ENCODE peak calls at places on chromosome 17, in six cellular contexts. One of them, this sample, is unnamed.
A peak's percentile ranks its signal among the peaks of the same experiment; 100 is the strongest.

GRCh38 chr17:73998246-73999220 is 204.9 kb upstream of the RPL38 start:
- DNase-seq in stimulated activated effector memory CD8-positive, alpha-beta T cell treated with anti-CD3 and anti-CD28 coated beads, Interleukin-12 subunit alpha, Interleukin-12 subunit beta, amount 100 ng/mL, for 72 hours: peak; percentile 43
- DNase-seq in NCI-H1092 treated with DMSO at 0.1 percent for 48 hours: peak; percentile 90
- DNase-seq in uterus: peak; percentile 17
- DNase-seq in kidney epithelial cell: no peak
- DNase-seq in COR-L47: peak; percentile 33
- DNase-seq in this sample: peak; percentile 98

GRCh38 chr17:57311281-57312216 is 55.2 kb downstream of the MSI2 start:
- DNase-seq in NCI-H1092 treated with DMSO at 0.1 percent for 48 hours: no peak
- DNase-seq in COR-L47: peak; percentile 41
- DNase-seq in uterus: no peak
- DNase-seq in stimulated activated effector memory CD8-positive, alpha-beta T cell treated with anti-CD3 and anti-CD28 coated beads, Interleukin-12 subunit alpha, Interleukin-12 subunit beta, amount 100 ng/mL, for 72 hours: no peak
- DNase-seq in kidney epithelial cell: no peak
- DNase-seq in this sample: no peak

GRCh38 chr17:59331929-59332889 is 754 bp downstream of the YPEL2 start:
- DNase-seq in stimulated activated effector memory CD8-positive, alpha-beta T cell treated with anti-CD3 and anti-CD28 coated beads, Interleukin-12 subunit alpha, Interleukin-12 subunit beta, amount 100 ng/mL, for 72 hours: peak; percentile 44
- DNase-seq in NCI-H1092 treated with DMSO at 0.1 percent for 48 hours: no peak
- DNase-seq in kidney epithelial cell: no peak
- DNase-seq in uterus: peak; percentile 45
- DNase-seq in COR-L47: no peak
- DNase-seq in this sample: peak; percentile 22

GRCh38 chr17:70099267-70099666 is 24.2 kb downstream of the KCNJ16 start:
- DNase-seq in COR-L47: no peak
- DNase-seq in stimulated activated effector memory CD8-positive, alpha-beta T cell treated with anti-CD3 and anti-CD28 coated beads, Interleukin-12 subunit alpha, Interleukin-12 subunit beta, amount 100 ng/mL, for 72 hours: no peak
- DNase-seq in NCI-H1092 treated with DMSO at 0.1 percent for 48 hours: no peak
- DNase-seq in uterus: no peak
- DNase-seq in kidney epithelial cell: no peak
- DNase-seq in this sample: no peak

GRCh38 chr17:61849674-61850073 is 13.7 kb downstream of the BRIP1 start:
- DNase-seq in NCI-H1092 treated with DMSO at 0.1 percent for 48 hours: no peak
- DNase-seq in kidney epithelial cell: no peak
- DNase-seq in COR-L47: no peak
- DNase-seq in stimulated activated effector memory CD8-positive, alpha-beta T cell treated with anti-CD3 and anti-CD28 coated beads, Interleukin-12 subunit alpha, Interleukin-12 subunit beta, amount 100 ng/mL, for 72 hours: no peak
- DNase-seq in uterus: no peak
- DNase-seq in this sample: no peak

GRCh38 chr17:38872671-38873385 is 3.0 kb downstream of the LASP1 start:
- DNase-seq in COR-L47: no peak
- DNase-seq in kidney epithelial cell: no peak
- DNase-seq in uterus: no peak
- DNase-seq in stimulated activated effector memory CD8-positive, alpha-beta T cell treated with anti-CD3 and anti-CD28 coated beads, Interleukin-12 subunit alpha, Interleukin-12 subunit beta, amount 100 ng/mL, for 72 hours: no peak
- DNase-seq in NCI-H1092 treated with DMSO at 0.1 percent for 48 hours: no peak
- DNase-seq in this sample: no peak

GRCh38 chr17:74601944-74602572 is 10.0 kb upstream of the CD300LD start:
- DNase-seq in uterus: no peak
- DNase-seq in COR-L47: no peak
- DNase-seq in stimulated activated effector memory CD8-positive, alpha-beta T cell treated with anti-CD3 and anti-CD28 coated beads, Interleukin-12 subunit alpha, Interleukin-12 subunit beta, amount 100 ng/mL, for 72 hours: no peak
- DNase-seq in kidney epithelial cell: no peak
- DNase-seq in NCI-H1092 treated with DMSO at 0.1 percent for 48 hours: peak; percentile 41
- DNase-seq in this sample: no peak

GRCh38 chr17:63631062-63631461 is 8.8 kb downstream of the MAP3K3 start:
- DNase-seq in COR-L47: no peak
- DNase-seq in stimulated activated effector memory CD8-positive, alpha-beta T cell treated with anti-CD3 and anti-CD28 coated beads, Interleukin-12 subunit alpha, Interleukin-12 subunit beta, amount 100 ng/mL, for 72 hours: no peak
- DNase-seq in kidney epithelial cell: no peak
- DNase-seq in NCI-H1092 treated with DMSO at 0.1 percent for 48 hours: no peak
- DNase-seq in uterus: no peak
- DNase-seq in this sample: no peak

GRCh38 chr17:29162909-29163341 is 17.3 kb downstream of the MYO18A start:
- DNase-seq in stimulated activated effector memory CD8-positive, alpha-beta T cell treated with anti-CD3 and anti-CD28 coated beads, Interleukin-12 subunit alpha, Interleukin-12 subunit beta, amount 100 ng/mL, for 72 hours: no peak
- DNase-seq in NCI-H1092 treated with DMSO at 0.1 percent for 48 hours: peak; percentile 22
- DNase-seq in kidney epithelial cell: no peak
- DNase-seq in COR-L47: no peak
- DNase-seq in uterus: no peak
- DNase-seq in this sample: no peak

GRCh38 chr17:49935526-49936210 is 33.3 kb upstream of the DLX4 start:
- DNase-seq in NCI-H1092 treated with DMSO at 0.1 percent for 48 hours: no peak
- DNase-seq in uterus: no peak
- DNase-seq in stimulated activated effector memory CD8-positive, alpha-beta T cell treated with anti-CD3 and anti-CD28 coated beads, Interleukin-12 subunit alpha, Interleukin-12 subunit beta, amount 100 ng/mL, for 72 hours: no peak
- DNase-seq in COR-L47: no peak
- DNase-seq in kidney epithelial cell: no peak
- DNase-seq in this sample: no peak

GRCh38 chr17:27239046-27239445 is 54.9 kb upstream of the WSB1 start:
- DNase-seq in NCI-H1092 treated with DMSO at 0.1 percent for 48 hours: no peak
- DNase-seq in kidney epithelial cell: no peak
- DNase-seq in stimulated activated effector memory CD8-positive, alpha-beta T cell treated with anti-CD3 and anti-CD28 coated beads, Interleukin-12 subunit alpha, Interleukin-12 subunit beta, amount 100 ng/mL, for 72 hours: no peak
- DNase-seq in COR-L47: no peak
- DNase-seq in uterus: no peak
- DNase-seq in this sample: no peak

GRCh38 chr17:67323445-67323844 is 42.9 kb downstream of the PSMD12 start:
- DNase-seq in NCI-H1092 treated with DMSO at 0.1 percent for 48 hours: no peak
- DNase-seq in stimulated activated effector memory CD8-positive, alpha-beta T cell treated with anti-CD3 and anti-CD28 coated beads, Interleukin-12 subunit alpha, Interleukin-12 subunit beta, amount 100 ng/mL, for 72 hours: no peak
- DNase-seq in COR-L47: no peak
- DNase-seq in kidney epithelial cell: no peak
- DNase-seq in uterus: no peak
- DNase-seq in this sample: no peak

GRCh38 chr17:60160829-60161501 is 11.2 kb downstream of the CA4 start:
- DNase-seq in uterus: no peak
- DNase-seq in COR-L47: no peak
- DNase-seq in NCI-H1092 treated with DMSO at 0.1 percent for 48 hours: no peak
- DNase-seq in stimulated activated effector memory CD8-positive, alpha-beta T cell treated with anti-CD3 and anti-CD28 coated beads, Interleukin-12 subunit alpha, Interleukin-12 subunit beta, amount 100 ng/mL, for 72 hours: no peak
- DNase-seq in kidney epithelial cell: no peak
- DNase-seq in this sample: no peak

GRCh38 chr17:81026266-81027036 is 8.5 kb upstream of the BAIAP2 start:
- DNase-seq in NCI-H1092 treated with DMSO at 0.1 percent for 48 hours: no peak
- DNase-seq in COR-L47: no peak
- DNase-seq in kidney epithelial cell: no peak
- DNase-seq in stimulated activated effector memory CD8-positive, alpha-beta T cell treated with anti-CD3 and anti-CD28 coated beads, Interleukin-12 subunit alpha, Interleukin-12 subunit beta, amount 100 ng/mL, for 72 hours: no peak
- DNase-seq in uterus: no peak
- DNase-seq in this sample: no peak

GRCh38 chr17:54956802-54957201 is 11.7 kb downstream of the COX11 start:
- DNase-seq in stimulated activated effector memory CD8-positive, alpha-beta T cell treated with anti-CD3 and anti-CD28 coated beads, Interleukin-12 subunit alpha, Interleukin-12 subunit beta, amount 100 ng/mL, for 72 hours: no peak
- DNase-seq in NCI-H1092 treated with DMSO at 0.1 percent for 48 hours: no peak
- DNase-seq in kidney epithelial cell: no peak
- DNase-seq in uterus: no peak
- DNase-seq in COR-L47: no peak
- DNase-seq in this sample: peak; percentile 44

GRCh38 chr17:74512624-74513084 is 18.6 kb downstream of the CD300LB start:
- DNase-seq in uterus: no peak
- DNase-seq in COR-L47: no peak
- DNase-seq in kidney epithelial cell: peak; percentile 65
- DNase-seq in stimulated activated effector memory CD8-positive, alpha-beta T cell treated with anti-CD3 and anti-CD28 coated beads, Interleukin-12 subunit alpha, Interleukin-12 subunit beta, amount 100 ng/mL, for 72 hours: no peak
- DNase-seq in NCI-H1092 treated with DMSO at 0.1 percent for 48 hours: no peak
- DNase-seq in this sample: no peak

GRCh38 chr17:42969006-42969581 is 4.8 kb upstream of the AARSD1 start:
- DNase-seq in NCI-H1092 treated with DMSO at 0.1 percent for 48 hours: no peak
- DNase-seq in kidney epithelial cell: no peak
- DNase-seq in COR-L47: no peak
- DNase-seq in stimulated activated effector memory CD8-positive, alpha-beta T cell treated with anti-CD3 and anti-CD28 coated beads, Interleukin-12 subunit alpha, Interleukin-12 subunit beta, amount 100 ng/mL, for 72 hours: no peak
- DNase-seq in uterus: no peak
- DNase-seq in this sample: no peak

GRCh38 chr17:54968954-54969400 is 412 bp downstream of the STXBP4 start:
- DNase-seq in kidney epithelial cell: no peak
- DNase-seq in stimulated activated effector memory CD8-positive, alpha-beta T cell treated with anti-CD3 and anti-CD28 coated beads, Interleukin-12 subunit alpha, Interleukin-12 subunit beta, amount 100 ng/mL, for 72 hours: peak; percentile 16
- DNase-seq in COR-L47: no peak
- DNase-seq in uterus: no peak
- DNase-seq in NCI-H1092 treated with DMSO at 0.1 percent for 48 hours: peak; percentile 74
- DNase-seq in this sample: no peak

GRCh38 chr17:39668141-39668924 is at the start of gene PNMT:
- DNase-seq in kidney epithelial cell: no peak
- DNase-seq in uterus: peak; percentile 57
- DNase-seq in COR-L47: peak; percentile 66
- DNase-seq in stimulated activated effector memory CD8-positive, alpha-beta T cell treated with anti-CD3 and anti-CD28 coated beads, Interleukin-12 subunit alpha, Interleukin-12 subunit beta, amount 100 ng/mL, for 72 hours: peak; percentile 62
- DNase-seq in NCI-H1092 treated with DMSO at 0.1 percent for 48 hours: peak; percentile 61
- DNase-seq in this sample: peak; percentile 26

GRCh38 chr17:73165616-73166404 is 1.0 kb downstream of the SSTR2 start:
- DNase-seq in NCI-H1092 treated with DMSO at 0.1 percent for 48 hours: no peak
- DNase-seq in stimulated activated effector memory CD8-positive, alpha-beta T cell treated with anti-CD3 and anti-CD28 coated beads, Interleukin-12 subunit alpha, Interleukin-12 subunit beta, amount 100 ng/mL, for 72 hours: no peak
- DNase-seq in kidney epithelial cell: no peak
- DNase-seq in COR-L47: no peak
- DNase-seq in uterus: no peak
- DNase-seq in this sample: no peak

GRCh38 chr17:62704381-62704971 is 77.0 kb downstream of the MRC2 start:
- DNase-seq in NCI-H1092 treated with DMSO at 0.1 percent for 48 hours: no peak
- DNase-seq in COR-L47: peak; percentile 31
- DNase-seq in kidney epithelial cell: no peak
- DNase-seq in uterus: peak; percentile 52
- DNase-seq in stimulated activated effector memory CD8-positive, alpha-beta T cell treated with anti-CD3 and anti-CD28 coated beads, Interleukin-12 subunit alpha, Interleukin-12 subunit beta, amount 100 ng/mL, for 72 hours: no peak
- DNase-seq in this sample: no peak

GRCh38 chr17:62000186-62000585 is 64.9 kb downstream of the MED13 start:
- DNase-seq in COR-L47: no peak
- DNase-seq in stimulated activated effector memory CD8-positive, alpha-beta T cell treated with anti-CD3 and anti-CD28 coated beads, Interleukin-12 subunit alpha, Interleukin-12 subunit beta, amount 100 ng/mL, for 72 hours: no peak
- DNase-seq in uterus: no peak
- DNase-seq in kidney epithelial cell: no peak
- DNase-seq in NCI-H1092 treated with DMSO at 0.1 percent for 48 hours: no peak
- DNase-seq in this sample: no peak

GRCh38 chr17:50534222-50534978 is 1.9 kb downstream of the EPN3 start:
- DNase-seq in kidney epithelial cell: no peak
- DNase-seq in stimulated activated effector memory CD8-positive, alpha-beta T cell treated with anti-CD3 and anti-CD28 coated beads, Interleukin-12 subunit alpha, Interleukin-12 subunit beta, amount 100 ng/mL, for 72 hours: no peak
- DNase-seq in NCI-H1092 treated with DMSO at 0.1 percent for 48 hours: no peak
- DNase-seq in uterus: no peak
- DNase-seq in COR-L47: no peak
- DNase-seq in this sample: peak; percentile 38

GRCh38 chr17:82981141-82981540 is 98.3 kb upstream of the METRNL start:
- DNase-seq in COR-L47: no peak
- DNase-seq in kidney epithelial cell: no peak
- DNase-seq in stimulated activated effector memory CD8-positive, alpha-beta T cell treated with anti-CD3 and anti-CD28 coated beads, Interleukin-12 subunit alpha, Interleukin-12 subunit beta, amount 100 ng/mL, for 72 hours: no peak
- DNase-seq in NCI-H1092 treated with DMSO at 0.1 percent for 48 hours: no peak
- DNase-seq in uterus: no peak
- DNase-seq in this sample: no peak

GRCh38 chr17:50903604-50904521 is 37.7 kb upstream of the TOB1 start:
- DNase-seq in uterus: no peak
- DNase-seq in stimulated activated effector memory CD8-positive, alpha-beta T cell treated with anti-CD3 and anti-CD28 coated beads, Interleukin-12 subunit alpha, Interleukin-12 subunit beta, amount 100 ng/mL, for 72 hours: no peak
- DNase-seq in kidney epithelial cell: no peak
- DNase-seq in NCI-H1092 treated with DMSO at 0.1 percent for 48 hours: peak; percentile 80
- DNase-seq in COR-L47: no peak
- DNase-seq in this sample: peak; percentile 99

GRCh38 chr17:61248399-61248798 is 151.2 kb upstream of the TBX2 start:
- DNase-seq in kidney epithelial cell: no peak
- DNase-seq in NCI-H1092 treated with DMSO at 0.1 percent for 48 hours: no peak
- DNase-seq in stimulated activated effector memory CD8-positive, alpha-beta T cell treated with anti-CD3 and anti-CD28 coated beads, Interleukin-12 subunit alpha, Interleukin-12 subunit beta, amount 100 ng/mL, for 72 hours: no peak
- DNase-seq in COR-L47: no peak
- DNase-seq in uterus: no peak
- DNase-seq in this sample: no peak

GRCh38 chr17:57875109-57876022 is 25.5 kb upstream of the MRPS23 start:
- DNase-seq in NCI-H1092 treated with DMSO at 0.1 percent for 48 hours: no peak
- DNase-seq in kidney epithelial cell: peak; percentile 93
- DNase-seq in uterus: peak; percentile 86
- DNase-seq in stimulated activated effector memory CD8-positive, alpha-beta T cell treated with anti-CD3 and anti-CD28 coated beads, Interleukin-12 subunit alpha, Interleukin-12 subunit beta, amount 100 ng/mL, for 72 hours: no peak
- DNase-seq in COR-L47: no peak
- DNase-seq in this sample: no peak

GRCh38 chr17:76467366-76467765 is at the start of gene AANAT:
- DNase-seq in kidney epithelial cell: no peak
- DNase-seq in NCI-H1092 treated with DMSO at 0.1 percent for 48 hours: no peak
- DNase-seq in uterus: no peak
- DNase-seq in COR-L47: no peak
- DNase-seq in stimulated activated effector memory CD8-positive, alpha-beta T cell treated with anti-CD3 and anti-CD28 coated beads, Interleukin-12 subunit alpha, Interleukin-12 subunit beta, amount 100 ng/mL, for 72 hours: no peak
- DNase-seq in this sample: no peak

GRCh38 chr17:29581583-29582253 is 7.7 kb downstream of the GIT1 start:
- DNase-seq in kidney epithelial cell: no peak
- DNase-seq in NCI-H1092 treated with DMSO at 0.1 percent for 48 hours: no peak
- DNase-seq in stimulated activated effector memory CD8-positive, alpha-beta T cell treated with anti-CD3 and anti-CD28 coated beads, Interleukin-12 subunit alpha, Interleukin-12 subunit beta, amount 100 ng/mL, for 72 hours: no peak
- DNase-seq in COR-L47: peak; percentile 77
- DNase-seq in uterus: no peak
- DNase-seq in this sample: no peak

GRCh38 chr17:45841883-45842525 is 2.7 kb upstream of the SPPL2C start:
- DNase-seq in stimulated activated effector memory CD8-positive, alpha-beta T cell treated with anti-CD3 and anti-CD28 coated beads, Interleukin-12 subunit alpha, Interleukin-12 subunit beta, amount 100 ng/mL, for 72 hours: no peak
- DNase-seq in kidney epithelial cell: no peak
- DNase-seq in uterus: no peak
- DNase-seq in NCI-H1092 treated with DMSO at 0.1 percent for 48 hours: peak; percentile 76
- DNase-seq in COR-L47: no peak
- DNase-seq in this sample: no peak

GRCh38 chr17:50182783-50183438 is 17.1 kb downstream of the SGCA start:
- DNase-seq in uterus: no peak
- DNase-seq in NCI-H1092 treated with DMSO at 0.1 percent for 48 hours: no peak
- DNase-seq in kidney epithelial cell: no peak
- DNase-seq in stimulated activated effector memory CD8-positive, alpha-beta T cell treated with anti-CD3 and anti-CD28 coated beads, Interleukin-12 subunit alpha, Interleukin-12 subunit beta, amount 100 ng/mL, for 72 hours: no peak
- DNase-seq in COR-L47: no peak
- DNase-seq in this sample: no peak

GRCh38 chr17:78318843-78319242 is 41.0 kb downstream of the SOCS3 start:
- DNase-seq in COR-L47: no peak
- DNase-seq in uterus: no peak
- DNase-seq in stimulated activated effector memory CD8-positive, alpha-beta T cell treated with anti-CD3 and anti-CD28 coated beads, Interleukin-12 subunit alpha, Interleukin-12 subunit beta, amount 100 ng/mL, for 72 hours: no peak
- DNase-seq in NCI-H1092 treated with DMSO at 0.1 percent for 48 hours: no peak
- DNase-seq in kidney epithelial cell: no peak
- DNase-seq in this sample: no peak

GRCh38 chr17:181213-182163 is at the start of gene DOC2B:
- DNase-seq in kidney epithelial cell: no peak
- DNase-seq in COR-L47: no peak
- DNase-seq in uterus: no peak
- DNase-seq in stimulated activated effector memory CD8-positive, alpha-beta T cell treated with anti-CD3 and anti-CD28 coated beads, Interleukin-12 subunit alpha, Interleukin-12 subunit beta, amount 100 ng/mL, for 72 hours: no peak
- DNase-seq in NCI-H1092 treated with DMSO at 0.1 percent for 48 hours: no peak
- DNase-seq in this sample: no peak

GRCh38 chr17:36947922-36948716 is 635 bp upstream of the AATF start:
- DNase-seq in stimulated activated effector memory CD8-positive, alpha-beta T cell treated with anti-CD3 and anti-CD28 coated beads, Interleukin-12 subunit alpha, Interleukin-12 subunit beta, amount 100 ng/mL, for 72 hours: no peak
- DNase-seq in kidney epithelial cell: no peak
- DNase-seq in NCI-H1092 treated with DMSO at 0.1 percent for 48 hours: no peak
- DNase-seq in COR-L47: peak; percentile 44
- DNase-seq in uterus: no peak
- DNase-seq in this sample: peak; percentile 88

GRCh38 chr17:28473542-28473941 is at the start of gene SLC13A2:
- DNase-seq in COR-L47: no peak
- DNase-seq in uterus: no peak
- DNase-seq in kidney epithelial cell: no peak
- DNase-seq in stimulated activated effector memory CD8-positive, alpha-beta T cell treated with anti-CD3 and anti-CD28 coated beads, Interleukin-12 subunit alpha, Interleukin-12 subunit beta, amount 100 ng/mL, for 72 hours: no peak
- DNase-seq in NCI-H1092 treated with DMSO at 0.1 percent for 48 hours: no peak
- DNase-seq in this sample: no peak

GRCh38 chr17:27446569-27447301 is 9.5 kb upstream of the KSR1 start:
- DNase-seq in NCI-H1092 treated with DMSO at 0.1 percent for 48 hours: no peak
- DNase-seq in COR-L47: no peak
- DNase-seq in kidney epithelial cell: peak; percentile 35
- DNase-seq in stimulated activated effector memory CD8-positive, alpha-beta T cell treated with anti-CD3 and anti-CD28 coated beads, Interleukin-12 subunit alpha, Interleukin-12 subunit beta, amount 100 ng/mL, for 72 hours: no peak
- DNase-seq in uterus: no peak
- DNase-seq in this sample: no peak

GRCh38 chr17:45334701-45335677 is 18.2 kb upstream of the MAP3K14 start:
- DNase-seq in NCI-H1092 treated with DMSO at 0.1 percent for 48 hours: no peak
- DNase-seq in stimulated activated effector memory CD8-positive, alpha-beta T cell treated with anti-CD3 and anti-CD28 coated beads, Interleukin-12 subunit alpha, Interleukin-12 subunit beta, amount 100 ng/mL, for 72 hours: no peak
- DNase-seq in kidney epithelial cell: no peak
- DNase-seq in uterus: no peak
- DNase-seq in COR-L47: peak; percentile 43
- DNase-seq in this sample: no peak

GRCh38 chr17:48148029-48148759 is 40.6 kb downstream of the SNX11 start:
- DNase-seq in kidney epithelial cell: no peak
- DNase-seq in uterus: no peak
- DNase-seq in NCI-H1092 treated with DMSO at 0.1 percent for 48 hours: peak; percentile 96
- DNase-seq in COR-L47: no peak
- DNase-seq in stimulated activated effector memory CD8-positive, alpha-beta T cell treated with anti-CD3 and anti-CD28 coated beads, Interleukin-12 subunit alpha, Interleukin-12 subunit beta, amount 100 ng/mL, for 72 hours: no peak
- DNase-seq in this sample: no peak

GRCh38 chr17:27800522-27800921 is at the start of gene NOS2:
- DNase-seq in COR-L47: no peak
- DNase-seq in stimulated activated effector memory CD8-positive, alpha-beta T cell treated with anti-CD3 and anti-CD28 coated beads, Interleukin-12 subunit alpha, Interleukin-12 subunit beta, amount 100 ng/mL, for 72 hours: no peak
- DNase-seq in uterus: no peak
- DNase-seq in NCI-H1092 treated with DMSO at 0.1 percent for 48 hours: no peak
- DNase-seq in kidney epithelial cell: no peak
- DNase-seq in this sample: no peak

GRCh38 chr17:75271955-75272847 is 1.2 kb upstream of the MIF4GD start:
- DNase-seq in NCI-H1092 treated with DMSO at 0.1 percent for 48 hours: no peak
- DNase-seq in stimulated activated effector memory CD8-positive, alpha-beta T cell treated with anti-CD3 and anti-CD28 coated beads, Interleukin-12 subunit alpha, Interleukin-12 subunit beta, amount 100 ng/mL, for 72 hours: no peak
- DNase-seq in kidney epithelial cell: no peak
- DNase-seq in uterus: peak; percentile 31
- DNase-seq in COR-L47: no peak
- DNase-seq in this sample: no peak